ENCODE peak calls at places on chromosomes 6 and 20, in seven cellular contexts. X, M, Q, H, K, R and U are unnamed samples.

GRCh38 chr6:158517581-158517980 is 42.3 kb upstream of the TMEM181 start:
- DNase-seq in M (no peak), X (no peak), R (no peak), Q (no peak), H (no peak), K (no peak), U (no peak)

GRCh38 chr6:3406362-3406809 is 50.5 kb downstream of the SLC22A23 start:
- DNase-seq in R (no peak), Q (no peak), M (no peak), H (no peak), X (no peak), K (no peak), U (no peak)

GRCh38 chr20:47204008-47204745 is 152.3 kb downstream of the ZMYND8 start:
- DNase-seq in H (no peak), M (peak), Q (peak), X (no peak), R (peak), K (no peak), U (no peak)

GRCh38 chr6:37010402-37010892 is 5.0 kb downstream of the FGD2 start:
- DNase-seq in Q (no peak), R (no peak), K (no peak), X (no peak), M (no peak), H (no peak), U (no peak)

GRCh38 chr6:75694406-75694805 is 54.6 kb upstream of the MYO6 start:
- DNase-seq in X (no peak), K (no peak), M (peak), Q (no peak), H (no peak), R (no peak), U (no peak)

GRCh38 chr6:109252261-109253041 is 129.8 kb downstream of the CD164 start:
- DNase-seq in M (no peak), X (no peak), K (no peak), R (no peak), Q (no peak), H (no peak), U (no peak)

GRCh38 chr6:125773387-125774341 is 17.1 kb upstream of the NCOA7 start:
- DNase-seq in Q (peak), M (no peak), K (no peak), H (no peak), X (no peak), R (peak), U (no peak)

GRCh38 chr6:166936079-166936787 is 20.1 kb downstream of the RNASET2 start:
- DNase-seq in H (no peak), M (no peak), R (no peak), X (no peak), K (no peak), Q (no peak), U (no peak)

GRCh38 chr20:10501377-10501776 is 66.3 kb downstream of the SLX4IP start:
- DNase-seq in Q (no peak), M (no peak), K (no peak), H (no peak), X (no peak), R (peak), U (no peak)

GRCh38 chr6:37239950-37240713 is 17.4 kb upstream of the TBC1D22B start:
- DNase-seq in H (peak), M (peak), K (no peak), Q (peak), R (peak), X (peak), U (peak)